ENCODE peak calls at places on chromosomes 16 and 17, in five cellular contexts. G is activated naive CD4-positive, alpha-beta T cell; J is CD4-positive, alpha-beta T cell; U is mesendoderm; K is RPMI8226. T is an unnamed sample.

GRCh38 chr16:66687906-66688625 is 8.5 kb downstream of the CMTM4 start:
- DNase-seq in K (no peak), U (no peak), J (no peak), G (no peak), T (no peak)

GRCh38 chr16:80437707-80438106 is 103.1 kb upstream of the DYNLRB2 start:
- DNase-seq in J (no peak), G (no peak), K (no peak), U (peak; percentile 44), T (no peak)

GRCh38 chr17:63364387-63364786 is 81.7 kb downstream of the CYB561 start:
- DNase-seq in G (no peak), U (no peak), J (no peak), K (peak; percentile 11), T (no peak)

GRCh38 chr16:89409161-89409711 is 81.1 kb downstream of the ANKRD11 start:
- DNase-seq in G (peak; percentile 51), J (peak; percentile 66), U (peak; percentile 85), K (no peak), T (no peak)

GRCh38 chr17:19670906-19671305 is 22.4 kb downstream of the ALDH3A2 start:
- DNase-seq in G (no peak), U (no peak), J (no peak), K (no peak), T (no peak)

GRCh38 chr16:4260360-4260759 is 12.5 kb downstream of the TFAP4 start:
- DNase-seq in K (peak; percentile 30), G (no peak), U (no peak), J (no peak), T (no peak)

GRCh38 chr17:28710948-28711722 is 553 bp downstream of the PROCA1 start:
- DNase-seq in K (peak; percentile 86), G (peak; percentile 89), U (peak; percentile 97), J (peak; percentile 93), T (peak; percentile 79)

GRCh38 chr17:67067571-67068517 is 23.5 kb downstream of the CACNG1 start:
- DNase-seq in G (no peak), K (no peak), U (no peak), J (no peak), T (no peak)

GRCh38 chr16:66486199-66486772 is 59.2 kb downstream of the BEAN1 start:
- DNase-seq in G (no peak), J (peak; percentile 22), K (no peak), U (no peak), T (no peak)

GRCh38 chr17:48522031-48522593 is 8.7 kb downstream of the HOXB1 start:
- DNase-seq in K (peak; percentile 11), J (no peak), G (no peak), U (no peak), T (no peak)

GRCh38 chr16:1929578-1930337 is 11.5 kb upstream of the HS3ST6 start:
- DNase-seq in U (peak; percentile 82), J (peak; percentile 96), G (peak; percentile 94), K (peak; percentile 94), T (peak; percentile 32)

GRCh38 chr17:77769215-77769614 is 189.3 kb upstream of the TNRC6C start:
- DNase-seq in U (no peak), K (peak; percentile 94), G (no peak), J (no peak), T (no peak)

GRCh38 chr16:49651226-49651625 is 204.7 kb downstream of the ZNF423 start:
- DNase-seq in K (no peak), J (no peak), G (no peak), U (no peak), T (no peak)

GRCh38 chr16:79270011-79270410 is 330.5 kb downstream of the MAF start:
- DNase-seq in G (no peak), K (no peak), U (no peak), J (no peak), T (no peak)